ENCODE peak calls at places on chromosomes 4 and X, in eight cellular contexts. One of them, this sample, is unnamed.

GRCh38 chr4:66430856-66431255 is 760.6 kb upstream of the EPHA5 start:
- DNase-seq in fibroblast of the aortic adventitia: peak
- DNase-seq in AG09309: peak
- DNase-seq in HAP-1: no peak
- DNase-seq in HCT116: no peak
- DNase-seq in fibroblast of mammary gland: no peak
- DNase-seq in keratinocyte: no peak
- DNase-seq in CD4-positive, alpha-beta memory T cell: no peak
- DNase-seq in this sample: no peak

GRCh38 chr4:61553562-61554125 is 353.5 kb downstream of the ADGRL3 start:
- DNase-seq in AG09309: no peak
- DNase-seq in HAP-1: no peak
- DNase-seq in fibroblast of mammary gland: no peak
- DNase-seq in HCT116: no peak
- DNase-seq in CD4-positive, alpha-beta memory T cell: no peak
- DNase-seq in keratinocyte: no peak
- DNase-seq in fibroblast of the aortic adventitia: no peak
- DNase-seq in this sample: no peak

GRCh38 chr4:126182801-126183200 is 868.0 kb downstream of the FAT4 start:
- DNase-seq in HAP-1: no peak
- DNase-seq in HCT116: no peak
- DNase-seq in CD4-positive, alpha-beta memory T cell: no peak
- DNase-seq in fibroblast of the aortic adventitia: no peak
- DNase-seq in fibroblast of mammary gland: no peak
- DNase-seq in keratinocyte: no peak
- DNase-seq in AG09309: no peak
- DNase-seq in this sample: no peak

GRCh38 chr4:141220271-141220654 is 432 bp upstream of the ZNF330 start:
- DNase-seq in HCT116: no peak
- DNase-seq in fibroblast of the aortic adventitia: no peak
- DNase-seq in fibroblast of mammary gland: no peak
- DNase-seq in AG09309: no peak
- DNase-seq in keratinocyte: no peak
- DNase-seq in CD4-positive, alpha-beta memory T cell: no peak
- DNase-seq in HAP-1: no peak
- DNase-seq in this sample: no peak

GRCh38 chr4:177117256-177117655 is 192.4 kb upstream of the NEIL3 start:
- DNase-seq in CD4-positive, alpha-beta memory T cell: no peak
- DNase-seq in AG09309: no peak
- DNase-seq in keratinocyte: no peak
- DNase-seq in fibroblast of the aortic adventitia: no peak
- DNase-seq in HCT116: no peak
- DNase-seq in fibroblast of mammary gland: no peak
- DNase-seq in HAP-1: peak
- DNase-seq in this sample: no peak

GRCh38 chr4:188660796-188661195 is 521.6 kb downstream of the TRIML1 start:
- DNase-seq in HCT116: no peak
- DNase-seq in fibroblast of the aortic adventitia: no peak
- DNase-seq in CD4-positive, alpha-beta memory T cell: no peak
- DNase-seq in fibroblast of mammary gland: no peak
- DNase-seq in AG09309: no peak
- DNase-seq in HAP-1: no peak
- DNase-seq in keratinocyte: no peak
- DNase-seq in this sample: no peak

GRCh38 chr4:174654634-174655033 is 132.3 kb upstream of the HPGD start:
- DNase-seq in HAP-1: no peak
- DNase-seq in fibroblast of mammary gland: no peak
- DNase-seq in keratinocyte: no peak
- DNase-seq in AG09309: no peak
- DNase-seq in fibroblast of the aortic adventitia: no peak
- DNase-seq in CD4-positive, alpha-beta memory T cell: no peak
- DNase-seq in HCT116: no peak
- DNase-seq in this sample: no peak

GRCh38 chrX:72126048-72126415 is 5.7 kb downstream of the RTL5 start:
- DNase-seq in HAP-1: no peak
- DNase-seq in fibroblast of mammary gland: peak
- DNase-seq in CD4-positive, alpha-beta memory T cell: no peak
- DNase-seq in AG09309: no peak
- DNase-seq in fibroblast of the aortic adventitia: peak
- DNase-seq in HCT116: no peak
- DNase-seq in keratinocyte: no peak
- DNase-seq in this sample: no peak

GRCh38 chr4:72326692-72327632 is 242.1 kb downstream of the ADAMTS3 start:
- DNase-seq in HAP-1: no peak
- DNase-seq in HCT116: peak
- DNase-seq in CD4-positive, alpha-beta memory T cell: no peak
- DNase-seq in keratinocyte: no peak
- DNase-seq in fibroblast of mammary gland: peak
- DNase-seq in fibroblast of the aortic adventitia: peak
- DNase-seq in AG09309: no peak
- DNase-seq in this sample: no peak

GRCh38 chr4:180099962-180100361 is 2143.2 kb upstream of the TENM3 start:
- DNase-seq in fibroblast of mammary gland: no peak
- DNase-seq in AG09309: no peak
- DNase-seq in fibroblast of the aortic adventitia: no peak
- DNase-seq in CD4-positive, alpha-beta memory T cell: no peak
- DNase-seq in HCT116: no peak
- DNase-seq in HAP-1: no peak
- DNase-seq in keratinocyte: no peak
- DNase-seq in this sample: no peak

GRCh38 chr4:128528793-128529553 is 241.4 kb upstream of the PGRMC2 start:
- DNase-seq in fibroblast of the aortic adventitia: peak
- DNase-seq in CD4-positive, alpha-beta memory T cell: no peak
- DNase-seq in HCT116: peak
- DNase-seq in fibroblast of mammary gland: peak
- DNase-seq in HAP-1: no peak
- DNase-seq in keratinocyte: peak
- DNase-seq in AG09309: peak
- DNase-seq in this sample: peak

GRCh38 chrX:101262590-101262989 is 28.5 kb downstream of the TAF7L start:
- DNase-seq in HCT116: no peak
- DNase-seq in keratinocyte: no peak
- DNase-seq in HAP-1: no peak
- DNase-seq in fibroblast of the aortic adventitia: no peak
- DNase-seq in AG09309: no peak
- DNase-seq in fibroblast of mammary gland: no peak
- DNase-seq in CD4-positive, alpha-beta memory T cell: no peak
- DNase-seq in this sample: no peak

GRCh38 chrX:94751611-94752010 is 1077.6 kb downstream of the FAM133A start:
- DNase-seq in HAP-1: peak
- DNase-seq in fibroblast of mammary gland: no peak
- DNase-seq in CD4-positive, alpha-beta memory T cell: no peak
- DNase-seq in fibroblast of the aortic adventitia: no peak
- DNase-seq in AG09309: no peak
- DNase-seq in HCT116: no peak
- DNase-seq in keratinocyte: no peak
- DNase-seq in this sample: no peak

GRCh38 chrX:38138900-38139299 is 81.8 kb downstream of the SRPX start:
- DNase-seq in keratinocyte: no peak
- DNase-seq in fibroblast of mammary gland: no peak
- DNase-seq in CD4-positive, alpha-beta memory T cell: no peak
- DNase-seq in fibroblast of the aortic adventitia: no peak
- DNase-seq in HCT116: no peak
- DNase-seq in AG09309: no peak
- DNase-seq in HAP-1: no peak
- DNase-seq in this sample: no peak

GRCh38 chr4:140037353-140038030 is 116.5 kb downstream of the MAML3 start:
- DNase-seq in HAP-1: peak
- DNase-seq in fibroblast of mammary gland: peak
- DNase-seq in keratinocyte: no peak
- DNase-seq in CD4-positive, alpha-beta memory T cell: no peak
- DNase-seq in HCT116: no peak
- DNase-seq in AG09309: peak
- DNase-seq in fibroblast of the aortic adventitia: peak
- DNase-seq in this sample: no peak
- H3K4me3 ChIP-seq in HAP-1: no peak
- H3K4me3 ChIP-seq in fibroblast of mammary gland: no peak
- H3K4me3 ChIP-seq in keratinocyte: no peak
- H3K4me3 ChIP-seq in CD4-positive, alpha-beta memory T cell: no peak
- H3K4me3 ChIP-seq in HCT116: no peak
- H3K4me3 ChIP-seq in AG09309: no peak
- H3K4me3 ChIP-seq in fibroblast of the aortic adventitia: no peak
- H3K4me3 ChIP-seq in this sample: no peak

GRCh38 chr4:80307183-80307735 is 28.3 kb upstream of the CFAP299 start:
- DNase-seq in keratinocyte: no peak
- DNase-seq in AG09309: peak
- DNase-seq in HCT116: no peak
- DNase-seq in CD4-positive, alpha-beta memory T cell: no peak
- DNase-seq in fibroblast of the aortic adventitia: peak
- DNase-seq in fibroblast of mammary gland: no peak
- DNase-seq in HAP-1: no peak
- DNase-seq in this sample: no peak
- H3K4me3 ChIP-seq in keratinocyte: no peak
- H3K4me3 ChIP-seq in AG09309: no peak
- H3K4me3 ChIP-seq in HCT116: no peak
- H3K4me3 ChIP-seq in CD4-positive, alpha-beta memory T cell: no peak
- H3K4me3 ChIP-seq in fibroblast of the aortic adventitia: no peak
- H3K4me3 ChIP-seq in fibroblast of mammary gland: no peak
- H3K4me3 ChIP-seq in HAP-1: no peak
- H3K4me3 ChIP-seq in this sample: no peak

GRCh38 chrX:25524150-25524549 is 508.4 kb upstream of the ARX start:
- DNase-seq in HCT116: no peak
- DNase-seq in fibroblast of the aortic adventitia: peak
- DNase-seq in CD4-positive, alpha-beta memory T cell: no peak
- DNase-seq in fibroblast of mammary gland: peak
- DNase-seq in AG09309: no peak
- DNase-seq in keratinocyte: no peak
- DNase-seq in HAP-1: no peak
- DNase-seq in this sample: no peak

GRCh38 chrX:25527596-25527995 is 511.8 kb upstream of the ARX start:
- DNase-seq in HCT116: no peak
- DNase-seq in CD4-positive, alpha-beta memory T cell: no peak
- DNase-seq in fibroblast of the aortic adventitia: no peak
- DNase-seq in fibroblast of mammary gland: no peak
- DNase-seq in keratinocyte: no peak
- DNase-seq in AG09309: no peak
- DNase-seq in HAP-1: no peak
- DNase-seq in this sample: no peak

GRCh38 chrX:25519258-25519657 is 503.5 kb upstream of the ARX start:
- DNase-seq in AG09309: no peak
- DNase-seq in keratinocyte: no peak
- DNase-seq in HCT116: no peak
- DNase-seq in fibroblast of mammary gland: no peak
- DNase-seq in fibroblast of the aortic adventitia: no peak
- DNase-seq in CD4-positive, alpha-beta memory T cell: no peak
- DNase-seq in HAP-1: no peak
- DNase-seq in this sample: no peak

GRCh38 chrX:25523574-25523973 is 507.8 kb upstream of the ARX start:
- DNase-seq in keratinocyte: no peak
- DNase-seq in CD4-positive, alpha-beta memory T cell: no peak
- DNase-seq in HAP-1: peak
- DNase-seq in fibroblast of mammary gland: peak
- DNase-seq in HCT116: peak
- DNase-seq in fibroblast of the aortic adventitia: peak
- DNase-seq in AG09309: no peak
- DNase-seq in this sample: no peak
- H3K4me3 ChIP-seq in keratinocyte: no peak
- H3K4me3 ChIP-seq in CD4-positive, alpha-beta memory T cell: no peak
- H3K4me3 ChIP-seq in HAP-1: no peak
- H3K4me3 ChIP-seq in fibroblast of mammary gland: no peak
- H3K4me3 ChIP-seq in HCT116: no peak
- H3K4me3 ChIP-seq in fibroblast of the aortic adventitia: no peak
- H3K4me3 ChIP-seq in AG09309: no peak
- H3K4me3 ChIP-seq in this sample: no peak

GRCh38 chrX:131288738-131289511 is at the start of gene IGSF1:
- DNase-seq in HCT116: no peak
- DNase-seq in keratinocyte: no peak
- DNase-seq in fibroblast of mammary gland: peak
- DNase-seq in fibroblast of the aortic adventitia: no peak
- DNase-seq in CD4-positive, alpha-beta memory T cell: no peak
- DNase-seq in AG09309: no peak
- DNase-seq in HAP-1: peak
- DNase-seq in this sample: no peak

GRCh38 chrX:131287556-131288179 is 1.4 kb downstream of the IGSF1 start:
- DNase-seq in keratinocyte: no peak
- DNase-seq in CD4-positive, alpha-beta memory T cell: no peak
- DNase-seq in HAP-1: no peak
- DNase-seq in fibroblast of mammary gland: no peak
- DNase-seq in fibroblast of the aortic adventitia: no peak
- DNase-seq in HCT116: no peak
- DNase-seq in AG09309: no peak
- DNase-seq in this sample: no peak

GRCh38 chrX:131288188-131288587 is 918 bp downstream of the IGSF1 start:
- DNase-seq in HAP-1: no peak
- DNase-seq in AG09309: no peak
- DNase-seq in keratinocyte: no peak
- DNase-seq in HCT116: no peak
- DNase-seq in fibroblast of mammary gland: no peak
- DNase-seq in CD4-positive, alpha-beta memory T cell: no peak
- DNase-seq in fibroblast of the aortic adventitia: no peak
- DNase-seq in this sample: no peak

GRCh38 chrX:131289527-131289926 is 421 bp upstream of the IGSF1 start:
- DNase-seq in AG09309: no peak
- DNase-seq in HCT116: no peak
- DNase-seq in fibroblast of the aortic adventitia: no peak
- DNase-seq in CD4-positive, alpha-beta memory T cell: no peak
- DNase-seq in HAP-1: no peak
- DNase-seq in fibroblast of mammary gland: no peak
- DNase-seq in keratinocyte: no peak
- DNase-seq in this sample: no peak
- H3K4me3 ChIP-seq in AG09309: no peak
- H3K4me3 ChIP-seq in HCT116: no peak
- H3K4me3 ChIP-seq in fibroblast of the aortic adventitia: no peak
- H3K4me3 ChIP-seq in CD4-positive, alpha-beta memory T cell: no peak
- H3K4me3 ChIP-seq in HAP-1: peak
- H3K4me3 ChIP-seq in fibroblast of mammary gland: no peak
- H3K4me3 ChIP-seq in keratinocyte: no peak
- H3K4me3 ChIP-seq in this sample: no peak

DNA sequence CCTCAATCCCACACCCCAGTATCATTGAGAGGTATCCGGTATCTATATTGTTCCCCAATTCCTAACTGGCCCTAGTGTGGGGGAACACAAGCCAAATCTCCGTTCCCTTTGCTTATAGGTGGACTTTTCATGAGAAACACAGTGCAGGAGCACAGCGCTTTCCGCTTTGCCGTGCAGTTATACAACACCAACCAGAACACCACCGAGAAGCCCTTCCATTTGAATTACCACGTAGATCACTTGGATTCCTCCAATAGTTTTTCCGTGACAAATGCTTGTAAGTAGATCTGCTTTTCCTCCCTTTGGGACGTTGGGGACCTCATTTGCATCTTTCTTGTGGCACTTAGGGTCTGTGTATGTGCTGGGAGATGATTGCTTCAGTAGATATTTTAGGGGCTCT is 1.6 kb downstream of the GRIA3 start:
- DNase-seq in CD4-positive, alpha-beta memory T cell: no peak
- DNase-seq in fibroblast of mammary gland: no peak
- DNase-seq in HAP-1: no peak
- DNase-seq in AG09309: no peak
- DNase-seq in keratinocyte: no peak
- DNase-seq in fibroblast of the aortic adventitia: peak
- DNase-seq in HCT116: no peak
- DNase-seq in this sample: no peak
- H3K4me3 ChIP-seq in CD4-positive, alpha-beta memory T cell: no peak
- H3K4me3 ChIP-seq in fibroblast of mammary gland: no peak
- H3K4me3 ChIP-seq in HAP-1: no peak
- H3K4me3 ChIP-seq in AG09309: peak
- H3K4me3 ChIP-seq in keratinocyte: no peak
- H3K4me3 ChIP-seq in fibroblast of the aortic adventitia: peak
- H3K4me3 ChIP-seq in HCT116: no peak
- H3K4me3 ChIP-seq in this sample: peak

GRCh38 chr4:165873298-165874071 is 448 bp downstream of the TLL1 start:
- DNase-seq in AG09309: no peak
- DNase-seq in fibroblast of the aortic adventitia: peak
- DNase-seq in HAP-1: peak
- DNase-seq in fibroblast of mammary gland: peak
- DNase-seq in keratinocyte: no peak
- DNase-seq in CD4-positive, alpha-beta memory T cell: no peak
- DNase-seq in HCT116: no peak
- DNase-seq in this sample: no peak
- H3K4me3 ChIP-seq in AG09309: peak
- H3K4me3 ChIP-seq in fibroblast of the aortic adventitia: peak
- H3K4me3 ChIP-seq in HAP-1: peak
- H3K4me3 ChIP-seq in fibroblast of mammary gland: peak
- H3K4me3 ChIP-seq in keratinocyte: peak
- H3K4me3 ChIP-seq in CD4-positive, alpha-beta memory T cell: no peak
- H3K4me3 ChIP-seq in HCT116: peak
- H3K4me3 ChIP-seq in this sample: peak

This sample was measured in HFF-Myc.